ENCODE peak calls at places on chromosomes 7 and 10, in six cellular contexts. R is activated CD4-positive, CD25-positive, alpha-beta regulatory T cell treated with anti-CD3 and anti-CD28 coated beads, Interleukin-2, amount 50 U/mL, for 16 hours; C is cerebellum; U is NCI-H1436; D is neural progenitor cell; Q is neural crest cell. O is an unnamed sample.

GRCh38 chr10:89352039-89352597 is 24.3 kb downstream of the IFIT3 start:
- DNase-seq in Q (no peak), R (no peak), D (no peak), C (no peak), U (no peak), O (peak)

GRCh38 chr7:1236831-1237701 is 4.4 kb downstream of the UNCX start:
- DNase-seq in Q (no peak), U (no peak), R (no peak), D (peak), C (peak), O (no peak)

GRCh38 chr7:2616973-2617709 is 14.6 kb upstream of the TTYH3 start:
- DNase-seq in Q (no peak), D (peak), R (no peak), C (peak), U (no peak), O (no peak)

GRCh38 chr10:110534571-110534970 is 32.9 kb upstream of the SMC3 start:
- DNase-seq in D (no peak), U (no peak), Q (no peak), R (no peak), C (no peak), O (no peak)

GRCh38 chr10:93461124-93461806 is 20.9 kb downstream of the MYOF start:
- DNase-seq in U (no peak), D (no peak), Q (no peak), R (no peak), C (no peak), O (no peak)

GRCh38 chr10:34613491-34613890 is 201.6 kb downstream of the PARD3 start:
- DNase-seq in R (no peak), Q (no peak), C (no peak), U (no peak), D (no peak), O (peak)

GRCh38 chr10:96612052-96612830 is 25.4 kb upstream of the TM9SF3 start:
- DNase-seq in U (no peak), D (no peak), Q (no peak), R (no peak), C (no peak), O (no peak)

GRCh38 chr10:103276251-103276936 is 544 bp upstream of the INA start:
- DNase-seq in D (peak), C (peak), Q (no peak), U (no peak), R (no peak), O (no peak)

GRCh38 chr10:24851595-24851994 is 100.8 kb downstream of the PRTFDC1 start:
- DNase-seq in U (peak), D (no peak), Q (no peak), C (no peak), R (no peak), O (peak)

GRCh38 chr10:102632394-102633062 is 11.8 kb upstream of the TRIM8 start:
- DNase-seq in Q (no peak), C (no peak), D (no peak), U (no peak), R (no peak), O (no peak)

GRCh38 chr10:97647556-97647955 is 7.1 kb downstream of the PI4K2A start:
- DNase-seq in D (peak), C (no peak), U (no peak), R (no peak), Q (no peak), O (peak)

GRCh38 chr10:18737236-18737635 is 78.0 kb downstream of the ARL5B start:
- DNase-seq in C (no peak), R (no peak), Q (no peak), D (no peak), U (no peak), O (no peak)

GRCh38 chr10:104327745-104328635 is 10.3 kb downstream of the ITPRIP start:
- DNase-seq in Q (peak), U (peak), D (peak), C (no peak), R (no peak), O (peak)

GRCh38 chr10:124346831-124347230 is 71.9 kb downstream of the OAT start:
- DNase-seq in Q (no peak), R (no peak), U (no peak), D (no peak), C (no peak), O (no peak)

GRCh38 chr10:72124984-72125383 is 36.6 kb upstream of the SPOCK2 start:
- DNase-seq in C (peak), D (no peak), Q (no peak), U (no peak), R (no peak), O (no peak)

GRCh38 chr10:3873728-3874461 is 88.9 kb upstream of the KLF6 start:
- DNase-seq in D (peak), R (peak), U (peak), C (no peak), Q (no peak), O (no peak)

GRCh38 chr10:122553341-122553740 is 7.2 kb upstream of the DMBT1 start:
- DNase-seq in U (no peak), D (no peak), Q (no peak), C (no peak), R (no peak), O (no peak)

GRCh38 chr7:116446179-116446855 is 53.2 kb upstream of the CAV2 start:
- DNase-seq in U (no peak), D (no peak), R (no peak), Q (no peak), C (no peak), O (no peak)

GRCh38 chr7:2006231-2006771 is 226.4 kb downstream of the MAD1L1 start:
- DNase-seq in C (no peak), R (no peak), D (no peak), U (no peak), Q (no peak), O (no peak)

GRCh38 chr10:117627561-117627960 is 85.0 kb downstream of the EMX2 start:
- DNase-seq in Q (no peak), C (no peak), R (no peak), U (no peak), D (no peak), O (no peak)

GRCh38 chr7:31950101-31950755 is 120.0 kb downstream of the PDE1C start:
- DNase-seq in C (no peak), R (no peak), U (no peak), D (no peak), Q (no peak), O (no peak)

GRCh38 chr7:5545529-5545928 is 121.9 kb upstream of the TNRC18 start:
- DNase-seq in U (no peak), D (no peak), R (no peak), Q (no peak), C (no peak), O (no peak)

GRCh38 chr7:132435016-132435990 is 141.0 kb downstream of the PLXNA4 start:
- DNase-seq in D (peak), Q (no peak), U (no peak), R (no peak), C (no peak), O (no peak)

GRCh38 chr10:95467162-95467599 is 94.0 kb downstream of the SORBS1 start:
- DNase-seq in D (peak), R (no peak), Q (peak), U (no peak), C (no peak), O (peak)

GRCh38 chr10:14382022-14382421 is 51.3 kb upstream of the FRMD4A start:
- DNase-seq in Q (no peak), R (peak), D (no peak), C (no peak), U (no peak), O (no peak)

GRCh38 chr7:127413962-127414361 is 21.5 kb upstream of the ZNF800 start:
- DNase-seq in R (no peak), D (no peak), U (no peak), Q (no peak), C (no peak), O (no peak)

GRCh38 chr7:41938371-41938770 is 235.5 kb upstream of the INHBA start:
- DNase-seq in D (no peak), Q (no peak), U (no peak), R (no peak), C (no peak), O (no peak)

GRCh38 chr10:128400564-128400963 is 274.3 kb upstream of the MKI67 start:
- DNase-seq in C (no peak), D (no peak), U (no peak), Q (no peak), R (no peak), O (no peak)

GRCh38 chr7:99395616-99396327 is 12.6 kb downstream of the PDAP1 start:
- DNase-seq in Q (no peak), C (no peak), D (no peak), U (no peak), R (no peak), O (no peak)

GRCh38 chr10:11869211-11869610 is 46.1 kb downstream of the PROSER2 start:
- DNase-seq in C (no peak), Q (no peak), D (no peak), R (no peak), U (no peak), O (no peak)

GRCh38 chr7:1505731-1506550 is 1.8 kb upstream of the INTS1 start:
- DNase-seq in Q (no peak), C (no peak), D (no peak), U (peak), R (no peak), O (no peak)

GRCh38 chr7:102258749-102259107 is 27.9 kb upstream of the SH2B2 start:
- DNase-seq in C (no peak), Q (no peak), U (no peak), D (no peak), R (no peak), O (no peak)

GRCh38 chr10:73798927-73799563 is 12.4 kb downstream of the NDST2 start:
- DNase-seq in R (no peak), Q (no peak), C (no peak), D (no peak), U (no peak), O (no peak)

GRCh38 chr7:19482628-19483027 is 226.2 kb downstream of the POLR1F start:
- DNase-seq in U (no peak), R (no peak), C (no peak), Q (no peak), D (no peak), O (no peak)

GRCh38 chr10:101031128-101031795 is at the start of the genes PDZD7 and SFXN3:
- DNase-seq in D (peak), Q (peak), C (peak), U (peak), R (peak), O (peak)

GRCh38 chr10:50382576-50383023 is 131.3 kb upstream of the ASAH2 start:
- DNase-seq in R (no peak), Q (no peak), C (no peak), U (no peak), D (no peak), O (no peak)